ENCODE peak calls at places on chromosomes 3 and 15, in nine cellular contexts. U is EL; J is kidney tubule cell; Y is breast epithelium; R is CD8-positive, alpha-beta memory T cell; Z is GF-D8; L is AG08395; W is H54; B is hepatocyte. N is an unnamed sample.

GRCh38 chr3:193314161-193314560 is 64.4 kb downstream of the ATP13A5 start:
- DNase-seq in J (no peak), B (no peak), Z (no peak), R (no peak), U (no peak), L (no peak), Y (no peak), W (no peak), N (no peak)

GRCh38 chr3:70631716-70632307 is 319.4 kb upstream of the MDFIC2 start:
- DNase-seq in J (no peak), W (no peak), R (no peak), Z (no peak), U (no peak), L (no peak), B (no peak), Y (no peak), N (no peak)

GRCh38 chr3:121667333-121667732 is 6.6 kb upstream of the HCLS1 start:
- DNase-seq in J (no peak), L (no peak), R (no peak), U (no peak), W (no peak), Z (no peak), B (no peak), Y (no peak), N (no peak)

GRCh38 chr3:99776516-99777209 is 41.0 kb upstream of the CMSS1 start:
- DNase-seq in Y (no peak), W (no peak), U (peak), Z (no peak), B (no peak), L (no peak), J (no peak), R (no peak), N (no peak)

GRCh38 chr3:55622116-55622515 is 135.0 kb upstream of the WNT5A start:
- DNase-seq in L (peak), Z (no peak), R (no peak), U (peak), Y (no peak), J (peak), B (no peak), W (no peak), N (no peak)

GRCh38 chr3:37935290-37935668 is 55.3 kb upstream of the VILL start:
- DNase-seq in Z (peak), L (no peak), B (no peak), J (peak), U (peak), R (no peak), W (no peak), Y (no peak), N (no peak)

GRCh38 chr15:65790692-65791334 is 1.3 kb downstream of the DENND4A start:
- DNase-seq in Z (no peak), U (peak), R (no peak), B (peak), Y (no peak), J (peak), L (no peak), W (no peak), N (no peak)

GRCh38 chr3:111961461-111962269 is 17.2 kb upstream of the ABHD10 start:
- DNase-seq in U (no peak), W (no peak), Z (no peak), Y (no peak), R (no peak), L (peak), J (no peak), B (no peak), N (no peak)

GRCh38 chr3:59663076-59663850 is 613.4 kb upstream of the CFAP20DC start:
- DNase-seq in R (no peak), L (no peak), U (no peak), W (no peak), J (no peak), B (no peak), Z (no peak), Y (no peak), N (no peak)

GRCh38 chr3:146625117-146625775 is 20.1 kb upstream of the PLSCR5 start:
- DNase-seq in B (no peak), Z (no peak), W (no peak), R (no peak), J (peak), L (no peak), U (peak), Y (no peak), N (no peak)

GRCh38 chr3:55486857-55487375 is at the start of gene WNT5A:
- DNase-seq in B (peak), J (peak), U (peak), W (no peak), R (no peak), Z (no peak), L (peak), Y (no peak), N (peak)

GRCh38 chr15:64019764-64020163 is 26.5 kb downstream of the DAPK2 start:
- DNase-seq in B (peak), L (peak), Y (peak), Z (no peak), U (no peak), R (no peak), W (no peak), J (peak), N (no peak)

GRCh38 chr15:25250011-25250596 is 188.7 kb downstream of the UBE3A start:
- DNase-seq in R (no peak), U (no peak), Z (no peak), B (peak), J (no peak), W (no peak), Y (peak), L (no peak), N (no peak)

GRCh38 chr15:68431037-68431791 is 749 bp downstream of the ITGA11 start:
- DNase-seq in U (no peak), B (peak), L (peak), W (no peak), Z (no peak), J (no peak), R (no peak), Y (peak), N (no peak)

GRCh38 chr15:62976301-62976842 is 66.2 kb upstream of the TPM1 start:
- DNase-seq in B (no peak), U (peak), L (peak), Z (no peak), W (no peak), R (no peak), J (peak), Y (no peak), N (no peak)

GRCh38 chr15:66841953-66842681 is 140.1 kb downstream of the SMAD6 start:
- DNase-seq in W (peak), J (peak), Y (peak), Z (no peak), R (no peak), B (peak), L (peak), U (peak), N (peak)

GRCh38 chr3:37174532-37175126 is at the start of gene LRRFIP2:
- DNase-seq in J (peak), U (peak), B (no peak), R (no peak), Z (peak), L (peak), Y (no peak), W (no peak), N (no peak)

GRCh38 chr3:151526771-151527170 is 65.9 kb upstream of the IGSF10 start:
- DNase-seq in J (no peak), Y (no peak), U (no peak), Z (no peak), B (no peak), L (no peak), W (no peak), R (no peak), N (no peak)

GRCh38 chr3:27504749-27505148 is 20.6 kb upstream of the SLC4A7 start:
- DNase-seq in B (no peak), W (no peak), Y (no peak), J (peak), Z (no peak), L (peak), R (no peak), U (peak), N (no peak)

GRCh38 chr3:66395635-66396034 is 105.2 kb downstream of the LRIG1 start:
- DNase-seq in W (no peak), U (no peak), Y (no peak), Z (no peak), R (no peak), L (no peak), J (no peak), B (no peak), N (no peak)

GRCh38 chr3:124428372-124429128 is 301.7 kb upstream of the UMPS start:
- DNase-seq in U (peak), Y (no peak), L (peak), J (no peak), W (no peak), Z (no peak), B (no peak), R (no peak), N (no peak)

GRCh38 chr15:101286471-101287114 is 8.5 kb downstream of the SNRPA1 start:
- DNase-seq in Z (no peak), Y (no peak), R (no peak), U (no peak), B (no peak), W (no peak), L (no peak), J (no peak), N (no peak)

GRCh38 chr3:184261270-184262165 is at the start of gene CAMK2N2:
- DNase-seq in Y (no peak), U (peak), Z (no peak), J (peak), R (peak), W (peak), B (peak), L (peak), N (peak)